ENCODE peak calls at places on chromosomes 1 and 21, in six cellular contexts. X is Calu3; V is GM10248; F is skeletal muscle cell; K is foreskin melanocyte; Y is CD4-positive, alpha-beta memory T cell. N is an unnamed sample.

GRCh38 chr21:28592205-28592845 is 400.4 kb downstream of the LTN1 start:
- DNase-seq in K (no peak), X (no peak), Y (no peak), V (no peak), F (no peak), N (no peak)

GRCh38 chr1:20250346-20250989 is 40.2 kb upstream of the VWA5B1 start:
- DNase-seq in X (peak; percentile 33), Y (no peak), K (no peak), V (no peak), F (no peak), N (peak; percentile 88)

GRCh38 chr1:220430586-220430985 is 97.3 kb upstream of the MARK1 start:
- DNase-seq in X (no peak), Y (no peak), V (no peak), K (no peak), F (no peak), N (no peak)

GRCh38 chr1:119080586-119080985 is 59.9 kb downstream of the WARS2 start:
- DNase-seq in Y (no peak), V (no peak), X (peak; percentile 25), F (peak; percentile 96), K (no peak), N (no peak)

GRCh38 chr1:87853576-87854351 is 525.1 kb downstream of the LMO4 start:
- DNase-seq in X (no peak), K (no peak), V (no peak), Y (no peak), F (peak; percentile 85), N (no peak)

GRCh38 chr1:42439940-42440339 is 15.9 kb downstream of the ZMYND12 start:
- DNase-seq in K (no peak), X (no peak), Y (no peak), V (no peak), F (no peak), N (no peak)

GRCh38 chr1:31476891-31477846 is 64.2 kb downstream of the SERINC2 start:
- DNase-seq in Y (no peak), F (no peak), K (peak; percentile 6), X (peak; percentile 16), V (no peak), N (no peak)

GRCh38 chr1:22406722-22407495 is 44.7 kb upstream of the ZBTB40 start:
- DNase-seq in V (no peak), Y (no peak), K (no peak), X (no peak), F (no peak), N (no peak)

GRCh38 chr1:152946651-152947256 is at the start of gene SPRR5:
- DNase-seq in Y (no peak), X (no peak), V (no peak), F (no peak), K (no peak), N (no peak)

GRCh38 chr1:171984850-171985485 is 143.7 kb downstream of the DNM3 start:
- DNase-seq in F (no peak), X (no peak), V (peak; percentile 36), Y (peak; percentile 48), K (no peak), N (peak; percentile 44)

GRCh38 chr1:195200772-195201171 is 1407.5 kb downstream of the KCNT2 start:
- DNase-seq in X (no peak), V (no peak), K (no peak), Y (no peak), F (no peak), N (no peak)

GRCh38 chr1:218895064-218895587 is 278.6 kb upstream of the LYPLAL1 start:
- DNase-seq in V (no peak), F (no peak), K (no peak), Y (no peak), X (no peak), N (no peak)

GRCh38 chr1:165501351-165501974 is 42.3 kb upstream of the LRRC52 start:
- DNase-seq in V (no peak), K (no peak), F (no peak), Y (no peak), X (no peak), N (no peak)

GRCh38 chr1:54086754-54087153 is 33.3 kb downstream of the TCEANC2 start:
- DNase-seq in V (no peak), K (no peak), X (no peak), Y (no peak), F (no peak), N (no peak)

GRCh38 chr1:16112558-16113555 is 39.4 kb upstream of the FAM131C start:
- DNase-seq in K (peak; percentile 24), X (peak; percentile 34), V (no peak), Y (no peak), F (no peak), N (peak; percentile 72)

GRCh38 chr21:42346441-42346840 is 4.4 kb downstream of the TFF2 start:
- DNase-seq in F (no peak), K (no peak), X (no peak), Y (no peak), V (no peak), N (no peak)

GRCh38 chr21:31647650-31648049 is 11.8 kb upstream of the SOD1 start:
- DNase-seq in F (no peak), V (peak; percentile 48), K (no peak), Y (no peak), X (no peak), N (no peak)

GRCh38 chr1:113931456-113931855 is 2.3 kb downstream of the HIPK1 start:
- DNase-seq in V (no peak), F (no peak), X (no peak), K (no peak), Y (peak; percentile 69), N (peak; percentile 39)

GRCh38 chr1:3711780-3712451 is 40.3 kb upstream of the CCDC27 start:
- DNase-seq in X (no peak), F (no peak), K (no peak), Y (no peak), V (no peak), N (no peak)

GRCh38 chr1:200258447-200259375 is 151.1 kb downstream of the ZNF281 start:
- DNase-seq in F (no peak), Y (no peak), V (peak; percentile 37), K (no peak), X (peak; percentile 36), N (no peak)

GRCh38 chr1:171265686-171266085 is 17.4 kb downstream of the FMO1 start:
- DNase-seq in Y (no peak), V (no peak), F (no peak), K (no peak), X (no peak), N (no peak)

GRCh38 chr21:39680216-39680615 is 64.8 kb upstream of the IGSF5 start:
- DNase-seq in K (no peak), Y (no peak), V (no peak), X (no peak), F (no peak), N (no peak)

GRCh38 chr1:246008256-246008901 is 498.7 kb downstream of the SMYD3 start:
- DNase-seq in K (peak; percentile 67), X (no peak), F (no peak), Y (no peak), V (no peak), N (no peak)

GRCh38 chr1:200692321-200692720 is 22.6 kb upstream of the DDX59 start:
- DNase-seq in V (no peak), F (no peak), K (no peak), X (no peak), Y (no peak), N (no peak)

GRCh38 chr1:41751804-41752513 is 166.8 kb downstream of the HIVEP3 start:
- DNase-seq in F (peak; percentile 80), X (no peak), V (peak; percentile 77), Y (no peak), K (no peak), N (no peak)

GRCh38 chr1:39925727-39926342 is 24.1 kb upstream of the MYCL start:
- DNase-seq in K (no peak), Y (no peak), V (no peak), F (peak; percentile 31), X (no peak), N (no peak)

GRCh38 chr1:87826639-87827345 is 498.1 kb downstream of the LMO4 start:
- DNase-seq in Y (no peak), F (peak; percentile 60), K (peak; percentile 8), V (peak; percentile 38), X (no peak), N (peak; percentile 54)

N was measured in hepatocyte.